ENCODE peak calls at places on chromosomes 1 and 21, in five cellular contexts. X, U, C, J and E are unnamed samples.

GRCh38 chr21:32520885-32521735 is 64.2 kb downstream of the TCP10L start:
- DNase-seq in U (peak), X (peak), C (no peak), J (peak), E (no peak)

GRCh38 chr1:52769346-52770033 is 43.2 kb downstream of the ZYG11B start:
- DNase-seq in C (no peak), X (no peak), U (peak), J (no peak), E (no peak)

GRCh38 chr1:232844791-232845190 is 39.6 kb downstream of the MAP10 start:
- DNase-seq in U (no peak), C (no peak), J (peak), X (peak), E (no peak)

GRCh38 chr1:225608014-225608796 is 44.7 kb downstream of the ENAH start:
- DNase-seq in X (no peak), J (no peak), U (no peak), C (no peak), E (no peak)

GRCh38 chr1:193229136-193229535 is 42.7 kb upstream of the B3GALT2 start:
- DNase-seq in U (no peak), C (no peak), J (peak), X (no peak), E (no peak)

GRCh38 chr1:10208537-10208936 is 1.8 kb upstream of the KIF1B start:
- DNase-seq in X (no peak), U (no peak), J (no peak), C (no peak), E (no peak)

GRCh38 chr1:29444081-29444715 is 207.9 kb downstream of the PTPRU start:
- DNase-seq in C (no peak), X (no peak), U (no peak), J (no peak), E (no peak)

GRCh38 chr1:232684331-232685105 is 54.6 kb upstream of the SIPA1L2 start:
- DNase-seq in C (no peak), X (peak), U (no peak), J (peak), E (no peak)

GRCh38 chr1:54118704-54119103 is 34.1 kb downstream of the CDCP2 start:
- DNase-seq in J (peak), X (peak), U (no peak), C (no peak), E (no peak)